ENCODE peak calls at places on chromosomes 13 and 19, in five cellular contexts. H, Z, C, I and N are unnamed samples. For H3K79me2, the result is how much of the 10 kb centered on the place peaks cover.

GRCh38 chr13:19955873-19956559 is 2.5 kb upstream of the ZMYM2 start:
- DNase-seq in H (no peak), Z (no peak), C (no peak), I (no peak), N (no peak)

GRCh38 chr13:90015565-90016507 is 1331.7 kb upstream of the MIR17HG start:
- DNase-seq in H (peak), Z (no peak), C (no peak), I (no peak), N (no peak)

GRCh38 chr19:40088299-40089047 is 2.3 kb downstream of the ZNF780A start:
- DNase-seq in H (no peak), Z (no peak), C (no peak), I (no peak), N (no peak)

GRCh38 chr13:114110091-114110829 is 22.2 kb downstream of the RASA3 start:
- DNase-seq in H (no peak), Z (no peak), C (peak), I (no peak), N (peak)

GRCh38 chr13:23289917-23290357 is 109.2 kb downstream of the SGCG start:
- DNase-seq in H (peak), Z (peak), C (no peak), I (peak), N (no peak)

GRCh38 chr13:50714886-50715285 is 128.6 kb downstream of the DLEU7 start:
- DNase-seq in H (no peak), Z (no peak), C (no peak), I (no peak), N (no peak)

GRCh38 chr19:13036366-13036976 is 41.2 kb downstream of the NFIX start:
- DNase-seq in H (peak), Z (peak), C (peak), I (peak), N (no peak)

GRCh38 chr19:49437231-49437630 is 4.1 kb downstream of the SLC17A7 start:
- DNase-seq in H (no peak), Z (no peak), C (no peak), I (no peak), N (no peak)

GRCh38 chr13:106610511-106610910 is 42.6 kb upstream of the ARGLU1 start:
- DNase-seq in H (peak), Z (peak), C (no peak), I (no peak), N (no peak)

GRCh38 chr13:43878897-43879322 is 630 bp downstream of the CCDC122 start:
- DNase-seq in H (peak), Z (peak), C (peak), I (no peak), N (peak)

GRCh38 chr13:99468971-99469545 is 32.2 kb upstream of the TM9SF2 start:
- DNase-seq in H (no peak), Z (no peak), C (peak), I (peak), N (peak)

GRCh38 chr13:109010912-109011311 is 381.5 kb downstream of the MYO16 start:
- DNase-seq in H (no peak), Z (no peak), C (peak), I (no peak), N (peak)

GRCh38 chr13:35157143-35157755 is 215.2 kb downstream of the NBEA start:
- DNase-seq in H (peak), Z (peak), C (peak), I (peak), N (peak)

GRCh38 chr13:26482451-26483197 is 74.9 kb upstream of the WASF3 start:
- DNase-seq in H (peak), Z (peak), C (peak), I (peak), N (peak)

GRCh38 chr19:11254662-11255061 is 7.7 kb downstream of the DOCK6 start:
- DNase-seq in H (peak), Z (no peak), C (no peak), I (no peak), N (no peak)

GRCh38 chr19:47075179-47075811 is 26.9 kb upstream of the TMEM160 start:
- DNase-seq in H (no peak), Z (no peak), C (no peak), I (no peak), N (no peak)
- H3K27ac ChIP-seq in H (no peak), Z (no peak), C (no peak), I (no peak), N (no peak)

GRCh38 chr19:2334426-2334825 is 5.9 kb downstream of the SPPL2B start:
- DNase-seq in H (no peak), Z (no peak), C (no peak), I (no peak), N (no peak)
- H3K79me2 ChIP-seq in H (under half), Z (half or more), C (under half), I (half or more), N (half or more)

DNA sequence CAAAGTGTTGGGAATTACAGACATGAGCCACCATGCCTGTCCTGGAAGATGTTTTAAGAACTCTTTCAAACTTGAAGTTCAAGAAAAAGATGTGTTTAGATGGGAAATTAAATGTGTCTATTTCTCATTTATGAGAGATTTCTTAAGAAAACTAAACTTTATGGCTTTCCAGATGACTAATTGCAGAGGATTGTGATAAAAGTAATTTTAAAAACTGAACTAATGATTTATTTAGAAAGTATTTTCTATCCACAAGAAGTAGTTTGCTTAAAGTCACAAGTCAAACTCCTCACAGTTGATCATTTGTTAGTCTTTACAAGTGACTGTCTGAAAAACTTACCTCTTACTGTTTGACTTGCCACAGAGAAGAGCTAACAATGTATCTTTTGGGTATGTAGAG is 89.6 kb upstream of the SPRY2 start:
- DNase-seq in H (peak), Z (no peak), C (no peak), I (no peak), N (no peak)
- H3K27ac ChIP-seq in H (no peak), Z (no peak), C (no peak), I (no peak), N (no peak)

GRCh38 chr13:75359266-75359665 is 122.7 kb downstream of the TBC1D4 start:
- DNase-seq in H (peak), Z (no peak), C (peak), I (no peak), N (peak)

GRCh38 chr13:75360170-75360569 is 121.8 kb downstream of the TBC1D4 start:
- DNase-seq in H (no peak), Z (no peak), C (no peak), I (no peak), N (no peak)

GRCh38 chr13:75363371-75363770 is 118.6 kb downstream of the TBC1D4 start:
- DNase-seq in H (no peak), Z (no peak), C (no peak), I (no peak), N (no peak)

GRCh38 chr13:75364131-75364713 is 117.7 kb downstream of the TBC1D4 start:
- DNase-seq in H (peak), Z (peak), C (peak), I (no peak), N (no peak)

GRCh38 chr13:75362026-75362425 is 119.9 kb downstream of the TBC1D4 start:
- DNase-seq in H (no peak), Z (no peak), C (no peak), I (no peak), N (no peak)
- H3K79me2 ChIP-seq in H (under half), Z (under half), C (under half), I (under half), N (under half)